ENCODE peak calls at places on chromosomes 1 and 21, in ten cellular contexts. B, Q, S, M, P, Z, N, U, I and X are unnamed samples.

GRCh38 chr1:217106231-217106630 is 383.0 kb upstream of the ESRRG start:
- DNase-seq in S (no peak), Q (no peak), B (no peak), I (no peak), U (no peak), P (no peak), M (no peak), N (no peak), Z (no peak), X (peak)

GRCh38 chr1:117466761-117467160 is 99.5 kb downstream of the MAN1A2 start:
- DNase-seq in N (no peak), Z (no peak), B (no peak), I (no peak), U (no peak), P (no peak), Q (no peak), M (no peak), S (no peak), X (no peak)

GRCh38 chr1:49163041-49163440 is 386.4 kb upstream of the BEND5 start:
- DNase-seq in I (no peak), B (no peak), Z (no peak), N (no peak), M (no peak), Q (no peak), U (no peak), P (no peak), S (no peak), X (peak)

GRCh38 chr1:169604781-169605560 is 18.7 kb upstream of the F5 start:
- DNase-seq in B (no peak), N (no peak), Q (no peak), U (peak), I (no peak), P (no peak), M (no peak), S (peak), Z (no peak), X (no peak)

GRCh38 chr1:114462341-114462740 is 48.7 kb downstream of the TRIM33 start:
- DNase-seq in S (no peak), M (no peak), N (no peak), I (no peak), B (no peak), P (no peak), Q (no peak), Z (no peak), U (no peak), X (no peak)

GRCh38 chr1:230867903-230868735 is at the start of gene C1orf198:
- DNase-seq in N (peak), M (peak), Q (peak), B (peak), I (peak), Z (no peak), S (peak), U (peak), P (peak), X (no peak)

GRCh38 chr1:3069491-3070303 is 694 bp downstream of the PRDM16 start:
- DNase-seq in M (peak), Z (no peak), U (peak), N (peak), Q (peak), P (peak), I (no peak), S (no peak), B (peak), X (no peak)

GRCh38 chr1:221290669-221291068 is 411.4 kb downstream of the HLX start:
- DNase-seq in Q (no peak), Z (no peak), M (no peak), N (no peak), I (no peak), S (no peak), P (no peak), B (no peak), U (no peak), X (no peak)

GRCh38 chr1:2289607-2290006 is 61.5 kb downstream of the SKI start:
- DNase-seq in Z (no peak), B (no peak), Q (no peak), S (no peak), I (no peak), M (no peak), N (no peak), U (no peak), P (no peak), X (no peak)

GRCh38 chr1:191839891-191840290 is 318.4 kb upstream of the RGS18 start:
- DNase-seq in Q (no peak), P (no peak), S (no peak), Z (no peak), U (no peak), B (no peak), N (no peak), M (no peak), I (no peak), X (no peak)

GRCh38 chr1:226349801-226350503 is 41.0 kb upstream of the LIN9 start:
- DNase-seq in B (no peak), Z (no peak), M (no peak), Q (peak), S (no peak), P (no peak), I (peak), U (no peak), N (no peak), X (no peak)

GRCh38 chr1:26582836-26583460 is 53.4 kb downstream of the RPS6KA1 start:
- DNase-seq in P (no peak), S (no peak), Q (no peak), B (no peak), M (no peak), N (peak), Z (no peak), I (peak), U (peak), X (peak)

GRCh38 chr21:37767984-37768383 is 148.3 kb downstream of the KCNJ6 start:
- DNase-seq in B (no peak), P (no peak), M (no peak), I (no peak), Z (no peak), S (no peak), U (no peak), N (no peak), Q (no peak), X (no peak)

GRCh38 chr1:91026320-91026719 is 4.5 kb upstream of the ZNF644 start:
- DNase-seq in N (no peak), Z (no peak), P (no peak), U (no peak), Q (no peak), M (no peak), B (no peak), I (peak), S (no peak), X (no peak)

GRCh38 chr1:5311634-5312298 is 657.4 kb downstream of the AJAP1 start:
- DNase-seq in N (no peak), Z (no peak), S (no peak), M (no peak), U (no peak), Q (peak), I (no peak), P (no peak), B (peak), X (no peak)

GRCh38 chr1:116693759-116694482 is 26.4 kb upstream of the IGSF3 start:
- DNase-seq in P (no peak), M (no peak), N (no peak), I (no peak), Q (no peak), U (no peak), S (no peak), B (no peak), Z (peak), X (peak)

GRCh38 chr1:37035014-37035686 is 835 bp upstream of the GRIK3 start:
- DNase-seq in I (no peak), S (no peak), N (no peak), U (no peak), B (no peak), P (no peak), Q (peak), M (no peak), Z (no peak), X (no peak)

GRCh38 chr21:40844935-40845334 is 2.0 kb downstream of the DSCAM start:
- DNase-seq in I (no peak), P (no peak), M (no peak), Z (no peak), Q (no peak), N (no peak), U (no peak), S (no peak), B (no peak), X (no peak)

GRCh38 chr1:85203573-85204169 is 2.9 kb upstream of the SYDE2 start:
- DNase-seq in U (no peak), M (no peak), P (no peak), B (no peak), I (no peak), S (no peak), N (no peak), Z (no peak), Q (no peak), X (no peak)

GRCh38 chr1:192609110-192610079 is 26.6 kb upstream of the RGS13 start:
- DNase-seq in Q (no peak), S (peak), I (peak), Z (no peak), B (no peak), M (peak), P (peak), N (peak), U (peak), X (no peak)

GRCh38 chr1:230517326-230517725 is 91.2 kb upstream of the PGBD5 start:
- DNase-seq in P (no peak), Q (no peak), M (no peak), S (no peak), I (no peak), N (no peak), B (no peak), Z (no peak), U (no peak), X (no peak)

GRCh38 chr21:34808569-34809204 is 139.9 kb downstream of the CLIC6 start:
- DNase-seq in Q (no peak), B (no peak), U (no peak), P (no peak), Z (peak), I (no peak), N (no peak), S (no peak), M (no peak), X (peak)

GRCh38 chr1:58815680-58816071 is 31.8 kb upstream of the JUN start:
- DNase-seq in I (no peak), M (no peak), B (no peak), N (no peak), S (no peak), Q (peak), P (no peak), U (no peak), Z (no peak), X (no peak)

GRCh38 chr1:161486806-161487482 is 18.3 kb upstream of the FCGR2A start:
- DNase-seq in Z (peak), Q (peak), U (no peak), N (no peak), P (no peak), S (peak), B (peak), I (no peak), M (no peak), X (no peak)

GRCh38 chr21:16496594-16496993 is 766.8 kb downstream of the USP25 start:
- DNase-seq in I (no peak), M (no peak), B (no peak), S (no peak), P (no peak), Q (no peak), U (no peak), Z (no peak), N (no peak), X (no peak)

GRCh38 chr1:210944255-210944654 is 189.7 kb downstream of the KCNH1 start:
- DNase-seq in S (no peak), Z (no peak), U (no peak), Q (no peak), P (no peak), M (no peak), B (no peak), N (no peak), I (no peak), X (no peak)

GRCh38 chr1:224273651-224274050 is 56.3 kb downstream of the NVL start:
- DNase-seq in M (no peak), I (no peak), Q (no peak), Z (no peak), S (no peak), U (no peak), N (no peak), P (no peak), B (no peak), X (no peak)

GRCh38 chr1:33433509-33434362 is 2.8 kb upstream of the PHC2 start:
- DNase-seq in N (peak), Z (peak), I (no peak), Q (no peak), B (no peak), M (peak), P (no peak), U (peak), S (no peak), X (peak)
- H3K4me3 ChIP-seq in N (no peak), Z (no peak), I (no peak), Q (no peak), B (no peak), M (no peak), P (no peak), U (no peak), S (no peak), X (no peak)

DNA sequence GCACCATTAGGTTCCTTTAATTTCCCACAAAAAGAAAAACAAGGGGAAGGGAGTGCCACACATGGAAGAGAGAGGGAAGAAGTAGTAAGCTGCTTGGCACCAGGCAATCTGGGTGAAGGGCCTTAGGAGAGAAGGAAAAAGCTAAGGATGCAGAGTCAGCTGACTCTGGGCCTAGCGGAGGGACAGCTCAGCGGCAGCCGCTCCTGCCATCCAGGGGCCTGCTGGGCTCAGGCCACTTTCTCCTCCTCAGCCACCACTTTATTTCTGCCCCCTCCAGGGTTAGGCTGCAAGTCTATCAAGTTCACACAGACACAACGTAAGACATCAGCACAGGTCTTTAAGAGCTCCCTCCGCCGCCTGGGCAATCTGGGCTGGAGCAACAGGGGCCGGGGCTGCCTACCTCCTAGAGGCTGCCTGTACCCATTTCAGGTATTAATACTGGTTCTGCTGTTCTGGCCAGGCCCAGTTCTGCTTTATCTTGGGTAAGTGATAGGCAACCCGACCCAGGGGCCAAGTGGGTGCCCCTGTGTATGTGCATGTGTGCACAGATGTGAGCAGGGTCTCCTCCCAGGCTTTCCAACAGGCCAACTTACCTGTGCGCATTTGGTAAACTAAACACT is 53.6 kb downstream of the SLC45A1 start:
- DNase-seq in M (no peak), U (no peak), Z (no peak), P (no peak), N (peak), I (no peak), B (no peak), Q (no peak), S (no peak), X (no peak)
- H3K4me3 ChIP-seq in M (no peak), U (no peak), Z (no peak), P (no peak), N (peak), I (no peak), B (no peak), Q (no peak), S (no peak), X (no peak)

DNA sequence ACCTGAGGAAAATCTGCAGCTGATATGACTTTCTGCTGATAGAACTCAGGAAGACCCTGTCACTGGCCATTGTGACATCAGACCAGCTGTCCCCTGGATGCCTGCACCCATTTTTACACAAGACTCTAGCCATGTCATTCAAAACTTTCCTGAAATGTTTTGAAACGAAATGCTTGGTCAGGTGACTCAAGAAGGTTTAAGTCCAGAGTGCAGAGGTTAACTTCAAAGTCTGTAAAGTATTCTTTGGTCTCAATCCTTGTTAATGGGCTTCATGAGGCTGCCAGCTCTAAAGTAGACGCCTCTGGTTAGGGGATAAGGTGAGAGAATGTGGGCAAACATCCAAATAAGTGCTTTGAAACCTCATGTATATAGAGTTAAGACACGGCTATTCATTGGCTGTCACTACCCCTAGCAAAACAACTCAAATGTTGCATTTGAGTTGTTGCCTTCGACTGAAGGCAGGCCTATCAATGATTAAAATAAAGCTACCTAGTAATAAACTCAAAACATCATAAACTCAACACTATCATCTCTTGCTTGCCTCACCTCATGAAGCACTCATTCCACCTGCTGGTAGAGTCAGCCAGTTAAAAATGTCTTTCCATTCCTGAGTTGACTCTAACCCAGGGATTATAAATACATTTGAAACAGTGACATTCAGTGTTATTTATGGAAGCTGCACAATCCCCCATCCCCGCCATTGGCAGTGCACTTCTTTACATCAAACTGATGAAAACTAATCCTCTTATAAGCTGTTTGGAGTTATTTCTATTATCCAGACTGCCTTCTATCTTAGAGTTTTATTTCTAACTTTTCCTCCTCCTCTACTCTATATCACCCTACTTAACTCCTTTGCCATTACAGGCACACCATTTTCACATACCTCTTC is 26.0 kb downstream of the RABIF start:
- DNase-seq in Q (no peak), P (no peak), B (no peak), N (no peak), Z (no peak), M (no peak), S (no peak), U (no peak), I (no peak), X (no peak)
- H3K4me3 ChIP-seq in Q (peak), P (no peak), B (no peak), N (no peak), Z (no peak), M (no peak), S (no peak), U (no peak), I (no peak), X (no peak)

DNA sequence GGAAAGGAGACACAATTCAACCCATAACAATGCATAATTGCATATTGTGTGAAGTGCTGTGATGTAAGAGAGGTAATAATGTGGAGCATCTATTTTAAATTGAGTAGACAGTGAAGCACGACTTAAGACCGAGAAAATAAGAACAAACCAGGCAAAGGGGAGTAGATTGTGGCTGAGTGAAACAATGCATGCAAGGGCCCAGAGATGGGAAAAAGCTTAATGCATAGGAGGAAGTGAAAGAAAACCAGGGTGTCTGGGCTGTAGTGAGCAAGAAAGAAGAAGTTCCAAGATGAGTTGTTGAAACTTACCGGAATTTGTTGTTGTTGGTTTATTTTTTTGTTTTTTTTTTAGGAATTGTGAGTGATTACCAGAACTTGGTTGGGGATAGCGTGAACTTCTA is 104.7 kb downstream of the SNX7 start:
- DNase-seq in M (no peak), N (no peak), U (no peak), Z (no peak), Q (no peak), I (peak), B (no peak), P (no peak), S (no peak), X (no peak)
- H3K4me3 ChIP-seq in M (no peak), N (no peak), U (no peak), Z (no peak), Q (no peak), I (no peak), B (no peak), P (no peak), S (no peak), X (no peak)

GRCh38 chr1:109539676-109540075 is at the start of gene GPR61:
- DNase-seq in B (no peak), Q (peak), N (no peak), U (no peak), S (no peak), P (no peak), I (no peak), Z (no peak), M (no peak), X (no peak)
- H3K4me3 ChIP-seq in B (peak), Q (peak), N (no peak), U (no peak), S (no peak), P (no peak), I (no peak), Z (no peak), M (no peak), X (no peak)

DNA sequence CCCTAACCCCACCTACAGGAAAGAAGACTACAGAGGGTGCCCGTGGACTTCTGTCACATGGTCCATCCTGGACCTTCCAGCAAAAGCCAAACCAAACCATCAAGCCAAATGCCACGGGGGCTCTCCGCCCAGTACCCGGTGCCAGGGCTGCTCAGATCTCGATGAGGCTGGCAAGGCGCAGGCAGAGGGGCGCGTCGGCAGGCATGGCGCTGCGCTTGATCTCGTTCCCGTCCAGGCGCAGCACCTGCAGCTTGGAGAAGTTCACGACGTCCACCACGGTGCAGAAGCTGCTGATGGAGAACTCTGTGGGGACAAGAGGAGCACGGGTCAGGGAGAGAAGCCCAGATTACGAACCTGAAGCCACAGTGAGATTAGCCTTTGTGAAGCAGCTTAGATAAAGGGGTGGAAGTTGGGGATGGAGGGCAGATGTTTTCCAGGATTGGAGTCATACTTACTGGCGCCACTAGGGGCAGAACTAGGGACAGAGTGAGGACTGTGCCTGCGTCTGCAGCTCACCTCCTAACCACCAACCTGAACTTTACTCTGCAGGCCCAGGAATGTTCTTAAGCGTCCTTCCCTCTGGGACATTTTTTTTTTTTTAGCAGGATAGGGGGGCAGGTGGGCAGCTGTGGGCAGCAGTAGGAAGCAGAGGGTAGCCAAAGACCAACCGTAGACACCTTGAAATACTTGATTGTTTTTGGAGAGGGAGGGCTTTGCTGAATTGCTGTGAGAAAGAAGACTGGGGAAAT is 8.6 kb downstream of the FMOD start:
- DNase-seq in U (peak), B (peak), P (no peak), N (no peak), Q (peak), M (peak), S (no peak), Z (no peak), I (no peak), X (no peak)
- H3K4me3 ChIP-seq in U (no peak), B (no peak), P (no peak), N (no peak), Q (no peak), M (no peak), S (no peak), Z (no peak), I (no peak), X (no peak)